ENCODE peak calls at places on chromosomes 3 and 15, in six cellular contexts. B, N, M, U, K and Z are unnamed samples.

GRCh38 chr3:154243353-154243752 is 80.9 kb downstream of the DHX36 start:
- DNase-seq in K (no peak), M (no peak), N (no peak), U (no peak), B (no peak), Z (no peak)

GRCh38 chr3:45134758-45135521 is 11.2 kb downstream of the CDCP1 start:
- DNase-seq in U (no peak), K (no peak), M (no peak), N (no peak), B (no peak), Z (no peak)

GRCh38 chr3:171967932-171968678 is 71.3 kb upstream of the FNDC3B start:
- DNase-seq in N (no peak), U (no peak), M (no peak), K (peak), B (no peak), Z (no peak)

GRCh38 chr15:75233504-75234190 is 24.5 kb upstream of the GOLGA6C start:
- DNase-seq in B (no peak), K (no peak), U (no peak), N (no peak), M (no peak), Z (no peak)

GRCh38 chr3:123909785-123910184 is 25.7 kb upstream of the MYLK start:
- DNase-seq in M (no peak), K (no peak), N (no peak), U (peak), B (no peak), Z (no peak)

GRCh38 chr3:135034881-135035440 is 239.9 kb downstream of the EPHB1 start:
- DNase-seq in N (no peak), B (no peak), M (no peak), U (no peak), K (no peak), Z (no peak)

GRCh38 chr15:70154440-70155347 is 57.0 kb upstream of the TLE3 start:
- DNase-seq in U (no peak), M (no peak), N (peak), K (peak), B (no peak), Z (no peak)

GRCh38 chr3:192772495-192772894 is 45.2 kb upstream of the FGF12 start:
- DNase-seq in N (peak), U (no peak), K (peak), M (peak), B (peak), Z (no peak)

GRCh38 chr3:13950042-13950441 is 70.2 kb upstream of the WNT7A start:
- DNase-seq in B (no peak), U (no peak), N (no peak), M (no peak), K (no peak), Z (no peak)

GRCh38 chr3:31157893-31158620 is 263.6 kb upstream of the GADL1 start:
- DNase-seq in K (no peak), N (no peak), U (no peak), B (no peak), M (peak), Z (no peak)

GRCh38 chr3:64011685-64012084 is 11.6 kb downstream of the PSMD6 start:
- DNase-seq in M (no peak), N (no peak), B (no peak), U (no peak), K (no peak), Z (no peak)

GRCh38 chr3:165874663-165875489 is 37.7 kb upstream of the BCHE start:
- DNase-seq in K (no peak), M (no peak), B (no peak), U (no peak), N (no peak), Z (no peak)

GRCh38 chr3:132134611-132135010 is 99.8 kb upstream of the CPNE4 start:
- DNase-seq in M (no peak), U (no peak), N (no peak), B (no peak), K (no peak), Z (no peak)

GRCh38 chr3:163490119-163490518 is 1588.2 kb downstream of the SI start:
- DNase-seq in K (no peak), B (peak), U (no peak), M (peak), N (peak), Z (peak)

GRCh38 chr3:45546223-45546622 is 48.3 kb upstream of the LIMD1 start:
- DNase-seq in B (no peak), N (no peak), K (no peak), U (no peak), M (no peak), Z (no peak)

GRCh38 chr3:112739252-112739945 is 98.5 kb upstream of the CCDC80 start:
- DNase-seq in B (no peak), M (no peak), K (no peak), U (no peak), N (no peak), Z (no peak)

GRCh38 chr3:108181172-108181571 is 41.1 kb downstream of the IFT57 start:
- DNase-seq in U (no peak), B (no peak), N (no peak), M (no peak), K (no peak), Z (no peak)

GRCh38 chr3:193971268-193971751 is 164.6 kb upstream of the HES1 start:
- DNase-seq in N (no peak), U (peak), M (no peak), B (no peak), K (no peak), Z (no peak)

GRCh38 chr15:80436511-80437307 is 32.5 kb downstream of the ARNT2 start:
- DNase-seq in B (no peak), U (no peak), N (no peak), M (no peak), K (no peak), Z (peak)

GRCh38 chr15:78791357-78791756 is 19.9 kb downstream of the ADAMTS7 start:
- DNase-seq in M (no peak), B (no peak), K (no peak), U (no peak), N (no peak), Z (no peak)

GRCh38 chr3:190225186-190225692 is 97.0 kb downstream of the CLDN1 start:
- DNase-seq in N (no peak), M (peak), B (peak), U (no peak), K (no peak), Z (no peak)

GRCh38 chr3:190721330-190721729 is 141.2 kb downstream of the GMNC start:
- DNase-seq in N (no peak), B (no peak), U (peak), K (no peak), M (peak), Z (no peak)

GRCh38 chr15:82186748-82187415 is 75.7 kb downstream of the EFL1 start:
- DNase-seq in N (no peak), M (no peak), B (peak), K (no peak), U (peak), Z (no peak)